ENCODE peak calls at places on chromosomes 7 and 10, in eight cellular contexts. One of them, this sample, is unnamed.

GRCh38 chr7:102916426-102916825 is 3.6 kb downstream of the LRRC17 start:
- DNase-seq in left lung: no peak
- DNase-seq in activated T-helper 1 cell treated with anti-CD3 and anti-CD28 coated beads, Interleukin-12 subunit alpha, Interleukin-12 subunit beta, Interleukin-2, Interleukin-4 antibody, amounts not matched to agents 30 ng/mL and 10 ng/mL and 1 ng/mL, durations not matched to agents 14 hours and 24 hours and 36 hours: no peak
- DNase-seq in chondrocyte: no peak
- DNase-seq in H9: no peak
- DNase-seq in astrocyte of the cerebellum: peak
- DNase-seq in heart right ventricle: no peak
- DNase-seq in activated CD4-positive, CD25-positive, alpha-beta regulatory T cell: no peak
- DNase-seq in this sample: no peak

GRCh38 chr7:80346704-80347103 is 165.2 kb downstream of the GNAT3 start:
- DNase-seq in left lung: no peak
- DNase-seq in activated T-helper 1 cell treated with anti-CD3 and anti-CD28 coated beads, Interleukin-12 subunit alpha, Interleukin-12 subunit beta, Interleukin-2, Interleukin-4 antibody, amounts not matched to agents 30 ng/mL and 10 ng/mL and 1 ng/mL, durations not matched to agents 14 hours and 24 hours and 36 hours: no peak
- DNase-seq in chondrocyte: no peak
- DNase-seq in H9: no peak
- DNase-seq in astrocyte of the cerebellum: peak
- DNase-seq in heart right ventricle: no peak
- DNase-seq in activated CD4-positive, CD25-positive, alpha-beta regulatory T cell: no peak
- DNase-seq in this sample: no peak

GRCh38 chr10:25678666-25679065 is 255.4 kb upstream of the MYO3A start:
- DNase-seq in left lung: no peak
- DNase-seq in activated T-helper 1 cell treated with anti-CD3 and anti-CD28 coated beads, Interleukin-12 subunit alpha, Interleukin-12 subunit beta, Interleukin-2, Interleukin-4 antibody, amounts not matched to agents 30 ng/mL and 10 ng/mL and 1 ng/mL, durations not matched to agents 14 hours and 24 hours and 36 hours: no peak
- DNase-seq in chondrocyte: no peak
- DNase-seq in H9: no peak
- DNase-seq in astrocyte of the cerebellum: no peak
- DNase-seq in heart right ventricle: no peak
- DNase-seq in activated CD4-positive, CD25-positive, alpha-beta regulatory T cell: no peak
- DNase-seq in this sample: no peak

GRCh38 chr10:102565793-102566192 is 62.0 kb downstream of the SUFU start:
- DNase-seq in left lung: no peak
- DNase-seq in activated T-helper 1 cell treated with anti-CD3 and anti-CD28 coated beads, Interleukin-12 subunit alpha, Interleukin-12 subunit beta, Interleukin-2, Interleukin-4 antibody, amounts not matched to agents 30 ng/mL and 10 ng/mL and 1 ng/mL, durations not matched to agents 14 hours and 24 hours and 36 hours: no peak
- DNase-seq in chondrocyte: no peak
- DNase-seq in H9: peak
- DNase-seq in astrocyte of the cerebellum: no peak
- DNase-seq in heart right ventricle: no peak
- DNase-seq in activated CD4-positive, CD25-positive, alpha-beta regulatory T cell: no peak
- DNase-seq in this sample: no peak

GRCh38 chr10:114045071-114045737 is 1.5 kb downstream of the ADRB1 start:
- DNase-seq in left lung: peak
- DNase-seq in activated T-helper 1 cell treated with anti-CD3 and anti-CD28 coated beads, Interleukin-12 subunit alpha, Interleukin-12 subunit beta, Interleukin-2, Interleukin-4 antibody, amounts not matched to agents 30 ng/mL and 10 ng/mL and 1 ng/mL, durations not matched to agents 14 hours and 24 hours and 36 hours: no peak
- DNase-seq in chondrocyte: no peak
- DNase-seq in H9: peak
- DNase-seq in astrocyte of the cerebellum: no peak
- DNase-seq in heart right ventricle: no peak
- DNase-seq in activated CD4-positive, CD25-positive, alpha-beta regulatory T cell: no peak
- DNase-seq in this sample: no peak

GRCh38 chr7:90492250-90492649 is 22.8 kb downstream of the PTTG1IP2 start:
- DNase-seq in left lung: no peak
- DNase-seq in activated T-helper 1 cell treated with anti-CD3 and anti-CD28 coated beads, Interleukin-12 subunit alpha, Interleukin-12 subunit beta, Interleukin-2, Interleukin-4 antibody, amounts not matched to agents 30 ng/mL and 10 ng/mL and 1 ng/mL, durations not matched to agents 14 hours and 24 hours and 36 hours: no peak
- DNase-seq in chondrocyte: no peak
- DNase-seq in H9: no peak
- DNase-seq in astrocyte of the cerebellum: no peak
- DNase-seq in heart right ventricle: no peak
- DNase-seq in activated CD4-positive, CD25-positive, alpha-beta regulatory T cell: no peak
- DNase-seq in this sample: no peak

GRCh38 chr7:75657866-75658265 is 80.9 kb downstream of the HIP1 start:
- DNase-seq in left lung: no peak
- DNase-seq in activated T-helper 1 cell treated with anti-CD3 and anti-CD28 coated beads, Interleukin-12 subunit alpha, Interleukin-12 subunit beta, Interleukin-2, Interleukin-4 antibody, amounts not matched to agents 30 ng/mL and 10 ng/mL and 1 ng/mL, durations not matched to agents 14 hours and 24 hours and 36 hours: no peak
- DNase-seq in chondrocyte: no peak
- DNase-seq in H9: no peak
- DNase-seq in astrocyte of the cerebellum: no peak
- DNase-seq in heart right ventricle: no peak
- DNase-seq in activated CD4-positive, CD25-positive, alpha-beta regulatory T cell: no peak
- DNase-seq in this sample: no peak

GRCh38 chr10:110442746-110443145 is 55.0 kb upstream of the DUSP5 start:
- DNase-seq in left lung: no peak
- DNase-seq in activated T-helper 1 cell treated with anti-CD3 and anti-CD28 coated beads, Interleukin-12 subunit alpha, Interleukin-12 subunit beta, Interleukin-2, Interleukin-4 antibody, amounts not matched to agents 30 ng/mL and 10 ng/mL and 1 ng/mL, durations not matched to agents 14 hours and 24 hours and 36 hours: no peak
- DNase-seq in chondrocyte: peak
- DNase-seq in H9: no peak
- DNase-seq in astrocyte of the cerebellum: no peak
- DNase-seq in heart right ventricle: no peak
- DNase-seq in activated CD4-positive, CD25-positive, alpha-beta regulatory T cell: no peak
- DNase-seq in this sample: no peak

GRCh38 chr10:59499460-59499859 is 137.1 kb upstream of the FAM13C start:
- DNase-seq in left lung: no peak
- DNase-seq in activated T-helper 1 cell treated with anti-CD3 and anti-CD28 coated beads, Interleukin-12 subunit alpha, Interleukin-12 subunit beta, Interleukin-2, Interleukin-4 antibody, amounts not matched to agents 30 ng/mL and 10 ng/mL and 1 ng/mL, durations not matched to agents 14 hours and 24 hours and 36 hours: no peak
- DNase-seq in chondrocyte: no peak
- DNase-seq in H9: peak
- DNase-seq in astrocyte of the cerebellum: no peak
- DNase-seq in heart right ventricle: no peak
- DNase-seq in activated CD4-positive, CD25-positive, alpha-beta regulatory T cell: no peak
- DNase-seq in this sample: no peak

GRCh38 chr10:86017841-86018734 is 348.5 kb downstream of the GRID1 start:
- DNase-seq in left lung: no peak
- DNase-seq in activated T-helper 1 cell treated with anti-CD3 and anti-CD28 coated beads, Interleukin-12 subunit alpha, Interleukin-12 subunit beta, Interleukin-2, Interleukin-4 antibody, amounts not matched to agents 30 ng/mL and 10 ng/mL and 1 ng/mL, durations not matched to agents 14 hours and 24 hours and 36 hours: no peak
- DNase-seq in chondrocyte: no peak
- DNase-seq in H9: no peak
- DNase-seq in astrocyte of the cerebellum: no peak
- DNase-seq in heart right ventricle: peak
- DNase-seq in activated CD4-positive, CD25-positive, alpha-beta regulatory T cell: no peak
- DNase-seq in this sample: no peak

GRCh38 chr10:121681982-121682687 is 83.9 kb upstream of the FGFR2 start:
- DNase-seq in left lung: no peak
- DNase-seq in activated T-helper 1 cell treated with anti-CD3 and anti-CD28 coated beads, Interleukin-12 subunit alpha, Interleukin-12 subunit beta, Interleukin-2, Interleukin-4 antibody, amounts not matched to agents 30 ng/mL and 10 ng/mL and 1 ng/mL, durations not matched to agents 14 hours and 24 hours and 36 hours: no peak
- DNase-seq in chondrocyte: no peak
- DNase-seq in H9: no peak
- DNase-seq in astrocyte of the cerebellum: no peak
- DNase-seq in heart right ventricle: peak
- DNase-seq in activated CD4-positive, CD25-positive, alpha-beta regulatory T cell: no peak
- DNase-seq in this sample: no peak

GRCh38 chr7:12905671-12906070 is 218.2 kb downstream of the ARL4A start:
- DNase-seq in left lung: no peak
- DNase-seq in activated T-helper 1 cell treated with anti-CD3 and anti-CD28 coated beads, Interleukin-12 subunit alpha, Interleukin-12 subunit beta, Interleukin-2, Interleukin-4 antibody, amounts not matched to agents 30 ng/mL and 10 ng/mL and 1 ng/mL, durations not matched to agents 14 hours and 24 hours and 36 hours: no peak
- DNase-seq in chondrocyte: no peak
- DNase-seq in H9: no peak
- DNase-seq in astrocyte of the cerebellum: no peak
- DNase-seq in heart right ventricle: no peak
- DNase-seq in activated CD4-positive, CD25-positive, alpha-beta regulatory T cell: no peak
- DNase-seq in this sample: no peak

GRCh38 chr10:68125770-68126169 is 16.5 kb downstream of the MYPN start:
- DNase-seq in left lung: no peak
- DNase-seq in activated T-helper 1 cell treated with anti-CD3 and anti-CD28 coated beads, Interleukin-12 subunit alpha, Interleukin-12 subunit beta, Interleukin-2, Interleukin-4 antibody, amounts not matched to agents 30 ng/mL and 10 ng/mL and 1 ng/mL, durations not matched to agents 14 hours and 24 hours and 36 hours: no peak
- DNase-seq in chondrocyte: no peak
- DNase-seq in H9: no peak
- DNase-seq in astrocyte of the cerebellum: no peak
- DNase-seq in heart right ventricle: no peak
- DNase-seq in activated CD4-positive, CD25-positive, alpha-beta regulatory T cell: no peak
- DNase-seq in this sample: no peak

GRCh38 chr7:95141755-95142154 is 182.6 kb downstream of the PON1 start:
- DNase-seq in left lung: no peak
- DNase-seq in activated T-helper 1 cell treated with anti-CD3 and anti-CD28 coated beads, Interleukin-12 subunit alpha, Interleukin-12 subunit beta, Interleukin-2, Interleukin-4 antibody, amounts not matched to agents 30 ng/mL and 10 ng/mL and 1 ng/mL, durations not matched to agents 14 hours and 24 hours and 36 hours: no peak
- DNase-seq in chondrocyte: no peak
- DNase-seq in H9: no peak
- DNase-seq in astrocyte of the cerebellum: no peak
- DNase-seq in heart right ventricle: no peak
- DNase-seq in activated CD4-positive, CD25-positive, alpha-beta regulatory T cell: no peak
- DNase-seq in this sample: no peak

GRCh38 chr10:103501186-103501585 is 7.7 kb downstream of the NEURL1 start:
- DNase-seq in left lung: no peak
- DNase-seq in activated T-helper 1 cell treated with anti-CD3 and anti-CD28 coated beads, Interleukin-12 subunit alpha, Interleukin-12 subunit beta, Interleukin-2, Interleukin-4 antibody, amounts not matched to agents 30 ng/mL and 10 ng/mL and 1 ng/mL, durations not matched to agents 14 hours and 24 hours and 36 hours: no peak
- DNase-seq in chondrocyte: peak
- DNase-seq in H9: no peak
- DNase-seq in astrocyte of the cerebellum: no peak
- DNase-seq in heart right ventricle: no peak
- DNase-seq in activated CD4-positive, CD25-positive, alpha-beta regulatory T cell: no peak
- DNase-seq in this sample: no peak

GRCh38 chr7:20440472-20441105 is 109.9 kb downstream of the ITGB8 start:
- DNase-seq in left lung: no peak
- DNase-seq in activated T-helper 1 cell treated with anti-CD3 and anti-CD28 coated beads, Interleukin-12 subunit alpha, Interleukin-12 subunit beta, Interleukin-2, Interleukin-4 antibody, amounts not matched to agents 30 ng/mL and 10 ng/mL and 1 ng/mL, durations not matched to agents 14 hours and 24 hours and 36 hours: no peak
- DNase-seq in chondrocyte: no peak
- DNase-seq in H9: peak
- DNase-seq in astrocyte of the cerebellum: no peak
- DNase-seq in heart right ventricle: no peak
- DNase-seq in activated CD4-positive, CD25-positive, alpha-beta regulatory T cell: no peak
- DNase-seq in this sample: no peak

GRCh38 chr7:107995184-107996071 is 7.5 kb downstream of the LAMB1 start:
- DNase-seq in left lung: no peak
- DNase-seq in activated T-helper 1 cell treated with anti-CD3 and anti-CD28 coated beads, Interleukin-12 subunit alpha, Interleukin-12 subunit beta, Interleukin-2, Interleukin-4 antibody, amounts not matched to agents 30 ng/mL and 10 ng/mL and 1 ng/mL, durations not matched to agents 14 hours and 24 hours and 36 hours: no peak
- DNase-seq in chondrocyte: no peak
- DNase-seq in H9: peak
- DNase-seq in astrocyte of the cerebellum: no peak
- DNase-seq in heart right ventricle: peak
- DNase-seq in activated CD4-positive, CD25-positive, alpha-beta regulatory T cell: no peak
- DNase-seq in this sample: no peak

GRCh38 chr7:140609646-140610045 is 31.0 kb downstream of the DENND2A start:
- DNase-seq in left lung: no peak
- DNase-seq in activated T-helper 1 cell treated with anti-CD3 and anti-CD28 coated beads, Interleukin-12 subunit alpha, Interleukin-12 subunit beta, Interleukin-2, Interleukin-4 antibody, amounts not matched to agents 30 ng/mL and 10 ng/mL and 1 ng/mL, durations not matched to agents 14 hours and 24 hours and 36 hours: no peak
- DNase-seq in chondrocyte: no peak
- DNase-seq in H9: no peak
- DNase-seq in astrocyte of the cerebellum: peak
- DNase-seq in heart right ventricle: no peak
- DNase-seq in activated CD4-positive, CD25-positive, alpha-beta regulatory T cell: no peak
- DNase-seq in this sample: no peak

GRCh38 chr10:95440756-95441546 is 120.2 kb downstream of the SORBS1 start:
- DNase-seq in left lung: no peak
- DNase-seq in activated T-helper 1 cell treated with anti-CD3 and anti-CD28 coated beads, Interleukin-12 subunit alpha, Interleukin-12 subunit beta, Interleukin-2, Interleukin-4 antibody, amounts not matched to agents 30 ng/mL and 10 ng/mL and 1 ng/mL, durations not matched to agents 14 hours and 24 hours and 36 hours: no peak
- DNase-seq in chondrocyte: no peak
- DNase-seq in H9: no peak
- DNase-seq in astrocyte of the cerebellum: peak
- DNase-seq in heart right ventricle: no peak
- DNase-seq in activated CD4-positive, CD25-positive, alpha-beta regulatory T cell: no peak
- DNase-seq in this sample: no peak

GRCh38 chr10:63765126-63765525 is 243.9 kb downstream of the REEP3 start:
- DNase-seq in left lung: no peak
- DNase-seq in activated T-helper 1 cell treated with anti-CD3 and anti-CD28 coated beads, Interleukin-12 subunit alpha, Interleukin-12 subunit beta, Interleukin-2, Interleukin-4 antibody, amounts not matched to agents 30 ng/mL and 10 ng/mL and 1 ng/mL, durations not matched to agents 14 hours and 24 hours and 36 hours: no peak
- DNase-seq in chondrocyte: no peak
- DNase-seq in H9: no peak
- DNase-seq in astrocyte of the cerebellum: no peak
- DNase-seq in heart right ventricle: no peak
- DNase-seq in activated CD4-positive, CD25-positive, alpha-beta regulatory T cell: no peak
- DNase-seq in this sample: no peak

GRCh38 chr10:44356139-44357115 is 28.5 kb downstream of the CXCL12 start:
- DNase-seq in left lung: no peak
- DNase-seq in activated T-helper 1 cell treated with anti-CD3 and anti-CD28 coated beads, Interleukin-12 subunit alpha, Interleukin-12 subunit beta, Interleukin-2, Interleukin-4 antibody, amounts not matched to agents 30 ng/mL and 10 ng/mL and 1 ng/mL, durations not matched to agents 14 hours and 24 hours and 36 hours: no peak
- DNase-seq in chondrocyte: peak
- DNase-seq in H9: no peak
- DNase-seq in astrocyte of the cerebellum: no peak
- DNase-seq in heart right ventricle: no peak
- DNase-seq in activated CD4-positive, CD25-positive, alpha-beta regulatory T cell: no peak
- DNase-seq in this sample: no peak

GRCh38 chr7:37732253-37732652 is 48.7 kb downstream of the GPR141 start:
- DNase-seq in left lung: no peak
- DNase-seq in activated T-helper 1 cell treated with anti-CD3 and anti-CD28 coated beads, Interleukin-12 subunit alpha, Interleukin-12 subunit beta, Interleukin-2, Interleukin-4 antibody, amounts not matched to agents 30 ng/mL and 10 ng/mL and 1 ng/mL, durations not matched to agents 14 hours and 24 hours and 36 hours: no peak
- DNase-seq in chondrocyte: no peak
- DNase-seq in H9: peak
- DNase-seq in astrocyte of the cerebellum: no peak
- DNase-seq in heart right ventricle: peak
- DNase-seq in activated CD4-positive, CD25-positive, alpha-beta regulatory T cell: no peak
- DNase-seq in this sample: peak

GRCh38 chr7:2758673-2759603 is 70.9 kb downstream of the AMZ1 start:
- DNase-seq in left lung: no peak
- DNase-seq in activated T-helper 1 cell treated with anti-CD3 and anti-CD28 coated beads, Interleukin-12 subunit alpha, Interleukin-12 subunit beta, Interleukin-2, Interleukin-4 antibody, amounts not matched to agents 30 ng/mL and 10 ng/mL and 1 ng/mL, durations not matched to agents 14 hours and 24 hours and 36 hours: no peak
- DNase-seq in chondrocyte: no peak
- DNase-seq in H9: no peak
- DNase-seq in astrocyte of the cerebellum: no peak
- DNase-seq in heart right ventricle: no peak
- DNase-seq in activated CD4-positive, CD25-positive, alpha-beta regulatory T cell: no peak
- DNase-seq in this sample: no peak

GRCh38 chr7:137626469-137627067 is 220.2 kb downstream of the DGKI start:
- DNase-seq in left lung: no peak
- DNase-seq in activated T-helper 1 cell treated with anti-CD3 and anti-CD28 coated beads, Interleukin-12 subunit alpha, Interleukin-12 subunit beta, Interleukin-2, Interleukin-4 antibody, amounts not matched to agents 30 ng/mL and 10 ng/mL and 1 ng/mL, durations not matched to agents 14 hours and 24 hours and 36 hours: peak
- DNase-seq in chondrocyte: no peak
- DNase-seq in H9: peak
- DNase-seq in astrocyte of the cerebellum: peak
- DNase-seq in heart right ventricle: peak
- DNase-seq in activated CD4-positive, CD25-positive, alpha-beta regulatory T cell: no peak
- DNase-seq in this sample: peak

GRCh38 chr7:74993121-74993520 is 28.6 kb downstream of the CASTOR2 start:
- DNase-seq in left lung: no peak
- DNase-seq in activated T-helper 1 cell treated with anti-CD3 and anti-CD28 coated beads, Interleukin-12 subunit alpha, Interleukin-12 subunit beta, Interleukin-2, Interleukin-4 antibody, amounts not matched to agents 30 ng/mL and 10 ng/mL and 1 ng/mL, durations not matched to agents 14 hours and 24 hours and 36 hours: no peak
- DNase-seq in chondrocyte: no peak
- DNase-seq in H9: no peak
- DNase-seq in astrocyte of the cerebellum: no peak
- DNase-seq in heart right ventricle: no peak
- DNase-seq in activated CD4-positive, CD25-positive, alpha-beta regulatory T cell: no peak
- DNase-seq in this sample: no peak

GRCh38 chr10:5291501-5292195 is 73.1 kb upstream of the UCN3 start:
- DNase-seq in left lung: peak
- DNase-seq in activated T-helper 1 cell treated with anti-CD3 and anti-CD28 coated beads, Interleukin-12 subunit alpha, Interleukin-12 subunit beta, Interleukin-2, Interleukin-4 antibody, amounts not matched to agents 30 ng/mL and 10 ng/mL and 1 ng/mL, durations not matched to agents 14 hours and 24 hours and 36 hours: peak
- DNase-seq in chondrocyte: no peak
- DNase-seq in H9: no peak
- DNase-seq in astrocyte of the cerebellum: no peak
- DNase-seq in heart right ventricle: peak
- DNase-seq in activated CD4-positive, CD25-positive, alpha-beta regulatory T cell: no peak
- DNase-seq in this sample: no peak